ENCODE peak calls at places on chromosomes 7 and 10, in six cellular contexts. One of them, this sample, is unnamed. For H3K27me3, the result is how much of the 10 kb centered on the place peaks cover.

GRCh38 chr7:81618400-81619014 is 151.3 kb downstream of the HGF start:
- DNase-seq in stomach: no peak
- DNase-seq in HepG2: peak
- DNase-seq in sigmoid colon: no peak
- DNase-seq in ovary: no peak
- DNase-seq in tibial nerve: no peak
- DNase-seq in this sample: no peak

GRCh38 chr7:118280319-118281012 is 56.0 kb downstream of the ANKRD7 start:
- DNase-seq in stomach: no peak
- DNase-seq in HepG2: no peak
- DNase-seq in sigmoid colon: no peak
- DNase-seq in ovary: no peak
- DNase-seq in tibial nerve: no peak
- DNase-seq in this sample: no peak

GRCh38 chr7:5630670-5631069 is 150.8 kb downstream of the RNF216 start:
- DNase-seq in stomach: no peak
- DNase-seq in HepG2: no peak
- DNase-seq in sigmoid colon: no peak
- DNase-seq in ovary: no peak
- DNase-seq in tibial nerve: no peak
- DNase-seq in this sample: no peak

GRCh38 chr7:33261585-33261984 is 132.2 kb downstream of the BBS9 start:
- DNase-seq in stomach: no peak
- DNase-seq in HepG2: no peak
- DNase-seq in sigmoid colon: no peak
- DNase-seq in ovary: no peak
- DNase-seq in tibial nerve: no peak
- DNase-seq in this sample: no peak

GRCh38 chr7:102472126-102473041 is 6.3 kb downstream of the POLR2J start:
- DNase-seq in stomach: no peak
- DNase-seq in HepG2: no peak
- DNase-seq in sigmoid colon: peak
- DNase-seq in ovary: peak
- DNase-seq in tibial nerve: no peak
- DNase-seq in this sample: no peak

GRCh38 chr10:98758451-98758850 is 311.7 kb upstream of the HPS1 start:
- DNase-seq in stomach: no peak
- DNase-seq in HepG2: no peak
- DNase-seq in sigmoid colon: no peak
- DNase-seq in ovary: no peak
- DNase-seq in tibial nerve: no peak
- DNase-seq in this sample: no peak

GRCh38 chr7:1385809-1386622 is 73.3 kb downstream of the MICALL2 start:
- DNase-seq in stomach: no peak
- DNase-seq in HepG2: no peak
- DNase-seq in sigmoid colon: no peak
- DNase-seq in ovary: no peak
- DNase-seq in tibial nerve: no peak
- DNase-seq in this sample: no peak

GRCh38 chr10:82267014-82267413 is 392.0 kb downstream of the NRG3 start:
- DNase-seq in stomach: no peak
- DNase-seq in HepG2: no peak
- DNase-seq in sigmoid colon: no peak
- DNase-seq in ovary: no peak
- DNase-seq in tibial nerve: no peak
- DNase-seq in this sample: no peak

GRCh38 chr7:157558875-157559595 is 222.2 kb downstream of the DNAJB6 start:
- DNase-seq in stomach: no peak
- DNase-seq in HepG2: peak
- DNase-seq in sigmoid colon: peak
- DNase-seq in ovary: peak
- DNase-seq in tibial nerve: no peak
- DNase-seq in this sample: no peak

GRCh38 chr10:59376817-59377340 is 14.5 kb upstream of the FAM13C start:
- DNase-seq in stomach: no peak
- DNase-seq in HepG2: no peak
- DNase-seq in sigmoid colon: no peak
- DNase-seq in ovary: no peak
- DNase-seq in tibial nerve: no peak
- DNase-seq in this sample: no peak

GRCh38 chr10:13978844-13979227 is 351.9 kb downstream of the FRMD4A start:
- DNase-seq in stomach: no peak
- DNase-seq in HepG2: no peak
- DNase-seq in sigmoid colon: no peak
- DNase-seq in ovary: no peak
- DNase-seq in tibial nerve: no peak
- DNase-seq in this sample: no peak

GRCh38 chr7:134359787-134360432 is 43.2 kb upstream of the SLC35B4 start:
- DNase-seq in stomach: no peak
- DNase-seq in HepG2: no peak
- DNase-seq in sigmoid colon: no peak
- DNase-seq in ovary: no peak
- DNase-seq in tibial nerve: no peak
- DNase-seq in this sample: no peak

GRCh38 chr7:65938336-65938895 is 43.6 kb downstream of the GUSB start:
- DNase-seq in stomach: no peak
- DNase-seq in HepG2: no peak
- DNase-seq in sigmoid colon: no peak
- DNase-seq in ovary: no peak
- DNase-seq in tibial nerve: no peak
- DNase-seq in this sample: no peak

GRCh38 chr10:132630156-132630555 is 92.6 kb downstream of the INPP5A start:
- DNase-seq in stomach: no peak
- DNase-seq in HepG2: no peak
- DNase-seq in sigmoid colon: peak
- DNase-seq in ovary: peak
- DNase-seq in tibial nerve: no peak
- DNase-seq in this sample: no peak
- TF ChIP-seq POLR2A in stomach: no peak
- TF ChIP-seq POLR2A in HepG2: no peak
- TF ChIP-seq POLR2A in sigmoid colon: no peak
- TF ChIP-seq POLR2A in ovary: no peak
- TF ChIP-seq POLR2A in tibial nerve: no peak
- TF ChIP-seq POLR2A in this sample: no peak

GRCh38 chr10:8061274-8062211 is 7.1 kb downstream of the GATA3 start:
- DNase-seq in stomach: no peak
- DNase-seq in HepG2: no peak
- DNase-seq in sigmoid colon: no peak
- DNase-seq in ovary: no peak
- DNase-seq in tibial nerve: no peak
- DNase-seq in this sample: no peak

GRCh38 chr10:8058274-8059111 is 4.0 kb downstream of the GATA3 start:
- DNase-seq in stomach: no peak
- DNase-seq in HepG2: no peak
- DNase-seq in sigmoid colon: no peak
- DNase-seq in ovary: no peak
- DNase-seq in tibial nerve: no peak
- DNase-seq in this sample: no peak

GRCh38 chr10:8060010-8060703 is 5.7 kb downstream of the GATA3 start:
- DNase-seq in stomach: no peak
- DNase-seq in HepG2: no peak
- DNase-seq in sigmoid colon: no peak
- DNase-seq in ovary: no peak
- DNase-seq in tibial nerve: no peak
- DNase-seq in this sample: no peak

GRCh38 chr10:8059191-8059936 is 4.9 kb downstream of the GATA3 start:
- DNase-seq in stomach: no peak
- DNase-seq in HepG2: no peak
- DNase-seq in sigmoid colon: no peak
- DNase-seq in ovary: no peak
- DNase-seq in tibial nerve: no peak
- DNase-seq in this sample: no peak

GRCh38 chr10:8060704-8061121 is 6.2 kb downstream of the GATA3 start:
- DNase-seq in stomach: no peak
- DNase-seq in HepG2: no peak
- DNase-seq in sigmoid colon: no peak
- DNase-seq in ovary: no peak
- DNase-seq in tibial nerve: no peak
- DNase-seq in this sample: no peak
- H3K27me3 ChIP-seq in stomach: half or more
- H3K27me3 ChIP-seq in HepG2: under half
- H3K27me3 ChIP-seq in sigmoid colon: under half
- H3K27me3 ChIP-seq in ovary: under half
- H3K27me3 ChIP-seq in tibial nerve: half or more
- H3K27me3 ChIP-seq in this sample: half or more

DNA sequence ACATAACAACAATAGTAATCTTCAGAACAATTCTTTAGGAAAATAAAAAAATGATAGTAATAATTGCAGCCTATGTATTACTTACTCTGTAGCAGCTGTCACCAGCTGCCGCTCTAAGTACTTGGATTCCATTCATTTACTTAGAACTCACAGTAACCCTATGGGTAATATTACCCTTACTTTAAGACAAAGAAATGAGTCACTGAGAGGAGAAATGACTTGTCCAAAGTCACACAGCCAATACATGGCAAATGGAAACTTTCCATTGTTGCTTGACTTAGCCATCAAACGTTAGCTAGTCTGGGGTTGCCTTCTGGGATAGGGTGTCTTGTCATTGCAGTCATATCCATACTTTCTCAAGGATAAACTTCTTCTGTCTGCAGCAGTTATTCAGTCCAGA is 3.6 kb downstream of the CCNY start:
- DNase-seq in stomach: no peak
- DNase-seq in HepG2: no peak
- DNase-seq in sigmoid colon: no peak
- DNase-seq in ovary: no peak
- DNase-seq in tibial nerve: no peak
- DNase-seq in this sample: no peak
- TF ChIP-seq EP300 in stomach: no peak
- TF ChIP-seq EP300 in HepG2: no peak
- TF ChIP-seq EP300 in sigmoid colon: no peak
- TF ChIP-seq EP300 in ovary: no peak
- TF ChIP-seq EP300 in tibial nerve: no peak
- TF ChIP-seq EP300 in this sample: no peak

DNA sequence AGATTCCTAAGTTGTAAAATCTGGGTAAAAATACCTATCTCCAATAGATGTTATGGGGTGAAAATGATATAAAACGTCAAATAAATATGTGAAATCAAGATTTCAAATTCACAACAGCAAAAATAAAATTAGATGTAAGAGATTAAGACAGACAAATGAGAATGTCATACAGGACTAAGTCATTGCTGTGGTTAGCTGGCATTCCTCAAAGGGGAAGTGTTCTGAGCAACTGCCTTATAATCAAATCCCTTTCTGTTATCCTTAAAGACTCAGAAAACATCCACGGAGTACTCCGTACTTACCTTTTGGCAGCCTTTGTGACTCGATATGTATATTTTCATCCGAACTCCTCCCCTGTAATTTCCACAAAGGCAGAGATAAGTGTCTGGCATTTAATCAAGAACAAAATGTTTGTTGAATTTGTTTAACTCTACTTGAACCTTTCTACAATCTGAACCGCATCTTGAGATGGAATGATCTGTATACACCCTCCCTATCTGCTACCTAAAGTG is 559.6 kb downstream of the GATA3 start:
- DNase-seq in stomach: no peak
- DNase-seq in HepG2: no peak
- DNase-seq in sigmoid colon: no peak
- DNase-seq in ovary: no peak
- DNase-seq in tibial nerve: no peak
- DNase-seq in this sample: no peak
- TF ChIP-seq POLR2A in stomach: no peak
- TF ChIP-seq POLR2A in HepG2: no peak
- TF ChIP-seq POLR2A in sigmoid colon: no peak
- TF ChIP-seq POLR2A in ovary: no peak
- TF ChIP-seq POLR2A in tibial nerve: no peak
- TF ChIP-seq POLR2A in this sample: no peak

GRCh38 chr10:69578508-69578991 is 5.3 kb upstream of the NEUROG3 start:
- DNase-seq in stomach: no peak
- DNase-seq in HepG2: no peak
- DNase-seq in sigmoid colon: no peak
- DNase-seq in ovary: no peak
- DNase-seq in tibial nerve: no peak
- DNase-seq in this sample: no peak
- H3K27me3 ChIP-seq in stomach: half or more
- H3K27me3 ChIP-seq in HepG2: under half
- H3K27me3 ChIP-seq in sigmoid colon: half or more
- H3K27me3 ChIP-seq in ovary: under half
- H3K27me3 ChIP-seq in tibial nerve: half or more
- H3K27me3 ChIP-seq in this sample: half or more

GRCh38 chr7:101125989-101126650 is 784 bp upstream of the SERPINE1 start:
- DNase-seq in stomach: peak
- DNase-seq in HepG2: peak
- DNase-seq in sigmoid colon: peak
- DNase-seq in ovary: peak
- DNase-seq in tibial nerve: peak
- DNase-seq in this sample: no peak
- TF ChIP-seq EP300 in stomach: no peak
- TF ChIP-seq EP300 in HepG2: no peak
- TF ChIP-seq EP300 in sigmoid colon: no peak
- TF ChIP-seq EP300 in ovary: no peak
- TF ChIP-seq EP300 in tibial nerve: no peak
- TF ChIP-seq EP300 in this sample: no peak

GRCh38 chr7:20786779-20787651 is at the start of gene SP8:
- DNase-seq in stomach: no peak
- DNase-seq in HepG2: peak
- DNase-seq in sigmoid colon: no peak
- DNase-seq in ovary: no peak
- DNase-seq in tibial nerve: no peak
- DNase-seq in this sample: no peak
- TF ChIP-seq POLR2A in stomach: no peak
- TF ChIP-seq POLR2A in HepG2: no peak
- TF ChIP-seq POLR2A in sigmoid colon: no peak
- TF ChIP-seq POLR2A in ovary: no peak
- TF ChIP-seq POLR2A in tibial nerve: no peak
- TF ChIP-seq POLR2A in this sample: no peak

This sample was measured in esophagus muscularis mucosa.